ENCODE peak calls at places on chromosomes 6 and 20, in eight cellular contexts. D is choroid plexus epithelial cell, N is NCI-H2081, S is amygdala, C is Right ventricle myocardium inferior, T is MM.1S, E is progenitor cell of endocrine pancreas, B is osteocyte. I is an unnamed sample.

GRCh38 chr6:53048431-53049195 is 16.6 kb upstream of the FBXO9 start:
- DNase-seq in D (peak), N (no peak), S (no peak), C (no peak), T (peak), E (no peak), B (no peak), I (no peak)

GRCh38 chr20:5168582-5169396 is 42.0 kb downstream of the CDS2 start:
- DNase-seq in D (peak), N (no peak), S (no peak), C (no peak), T (no peak), E (no peak), B (no peak), I (no peak)

GRCh38 chr6:149924933-149925252 is 2.0 kb upstream of the RAET1G start:
- DNase-seq in D (no peak), N (no peak), S (no peak), C (no peak), T (no peak), E (no peak), B (peak), I (no peak)

GRCh38 chr6:113073611-113074191 is 726.6 kb downstream of the RFPL4B start:
- DNase-seq in D (peak), N (no peak), S (no peak), C (no peak), T (no peak), E (no peak), B (no peak), I (no peak)

GRCh38 chr6:26172496-26172958 is 85.3 kb downstream of the HFE start:
- DNase-seq in D (peak), N (no peak), S (no peak), C (no peak), T (peak), E (no peak), B (no peak), I (no peak)

GRCh38 chr20:32807706-32808105 is 12.0 kb upstream of the MAPRE1 start:
- DNase-seq in D (no peak), N (no peak), S (no peak), C (no peak), T (no peak), E (no peak), B (no peak), I (no peak)

GRCh38 chr6:20850687-20851416 is 316.6 kb downstream of the CDKAL1 start:
- DNase-seq in D (no peak), N (no peak), S (no peak), C (no peak), T (no peak), E (no peak), B (no peak), I (no peak)

GRCh38 chr6:14365393-14365792 is 247.8 kb downstream of the CD83 start:
- DNase-seq in D (peak), N (no peak), S (no peak), C (no peak), T (no peak), E (no peak), B (no peak), I (no peak)

GRCh38 chr6:111674413-111674812 is 68.7 kb upstream of the TRAF3IP2 start:
- DNase-seq in D (no peak), N (no peak), S (no peak), C (no peak), T (no peak), E (no peak), B (no peak), I (no peak)

GRCh38 chr20:3080939-3081388 is 3.6 kb downstream of the AVP start:
- DNase-seq in D (no peak), N (no peak), S (no peak), C (peak), T (no peak), E (no peak), B (no peak), I (no peak)

GRCh38 chr6:134609862-134610261 is 291.9 kb upstream of the SGK1 start:
- DNase-seq in D (no peak), N (no peak), S (no peak), C (no peak), T (no peak), E (no peak), B (no peak), I (no peak)

GRCh38 chr6:150932976-150933375 is 67.5 kb downstream of the MTHFD1L start:
- DNase-seq in D (no peak), N (no peak), S (no peak), C (no peak), T (no peak), E (no peak), B (no peak), I (no peak)

GRCh38 chr20:2005831-2006426 is 12.1 kb upstream of the PDYN start:
- DNase-seq in D (peak), N (no peak), S (no peak), C (peak), T (peak), E (peak), B (peak), I (peak)

GRCh38 chr6:169957351-169957963 is 206.0 kb downstream of the ERMARD start:
- DNase-seq in D (no peak), N (no peak), S (no peak), C (no peak), T (no peak), E (no peak), B (peak), I (no peak)

GRCh38 chr6:34196116-34196832 is 40.4 kb upstream of the HMGA1 start:
- DNase-seq in D (peak), N (peak), S (peak), C (peak), T (peak), E (peak), B (peak), I (peak)

GRCh38 chr20:32354592-32355416 is 3.3 kb upstream of the ASXL1 start:
- DNase-seq in D (peak), N (no peak), S (no peak), C (no peak), T (no peak), E (no peak), B (no peak), I (no peak)

GRCh38 chr20:39829255-39829654 is 859.8 kb downstream of the MAFB start:
- DNase-seq in D (peak), N (no peak), S (no peak), C (no peak), T (peak), E (no peak), B (no peak), I (no peak)

GRCh38 chr6:55943329-55943728 is 67.9 kb upstream of the BMP5 start:
- DNase-seq in D (peak), N (no peak), S (no peak), C (no peak), T (no peak), E (no peak), B (no peak), I (no peak)

GRCh38 chr20:25402583-25402982 is 4.9 kb upstream of the GINS1 start:
- DNase-seq in D (peak), N (no peak), S (no peak), C (no peak), T (no peak), E (no peak), B (no peak), I (no peak)

GRCh38 chr20:62449951-62450815 is 22.8 kb upstream of the RBBP8NL start:
- DNase-seq in D (no peak), N (no peak), S (no peak), C (no peak), T (no peak), E (no peak), B (no peak), I (no peak)

GRCh38 chr20:6814945-6815344 is 47.5 kb downstream of the BMP2 start:
- DNase-seq in D (no peak), N (no peak), S (no peak), C (no peak), T (no peak), E (no peak), B (no peak), I (no peak)

GRCh38 chr6:45075246-45075645 is 252.9 kb upstream of the RUNX2 start:
- DNase-seq in D (peak), N (no peak), S (no peak), C (no peak), T (no peak), E (no peak), B (no peak), I (no peak)

GRCh38 chr6:147142684-147143245 is 61.5 kb upstream of the STXBP5 start:
- DNase-seq in D (no peak), N (no peak), S (no peak), C (no peak), T (no peak), E (no peak), B (no peak), I (no peak)

GRCh38 chr6:101397199-101397598 is 3.7 kb downstream of the GRIK2 start:
- DNase-seq in D (peak), N (peak), S (no peak), C (no peak), T (no peak), E (no peak), B (no peak), I (no peak)

GRCh38 chr20:35719717-35720116 is 20.5 kb downstream of the ROMO1 start:
- DNase-seq in D (no peak), N (no peak), S (no peak), C (no peak), T (no peak), E (no peak), B (no peak), I (no peak)